ENCODE peak calls at places on chromosomes 12 and 14, in eight cellular contexts. B, P, Q, Z, K, C, I and Y are unnamed samples. For H3K4me1 and H3K9me3, the result is how much of the 10 kb centered on the place peaks cover.

GRCh38 chr12:130013771-130014484 is 110.1 kb upstream of the TMEM132D start:
- DNase-seq in B (peak), P (no peak), Q (peak), Z (no peak), K (no peak), C (peak), I (peak), Y (peak)

GRCh38 chr14:75274899-75275569 is 3.6 kb upstream of the FOS start:
- DNase-seq in B (no peak), P (no peak), Q (peak), Z (peak), K (no peak), C (peak), I (peak), Y (no peak)

GRCh38 chr12:124456133-124456651 is 111.2 kb downstream of the NCOR2 start:
- DNase-seq in B (no peak), P (no peak), Q (no peak), Z (no peak), K (no peak), C (no peak), I (no peak), Y (peak)

GRCh38 chr14:65255583-65256443 is 153.5 kb upstream of the MAX start:
- DNase-seq in B (no peak), P (no peak), Q (peak), Z (no peak), K (peak), C (peak), I (peak), Y (no peak)

GRCh38 chr12:122830517-122831214 is 4.6 kb upstream of the HIP1R start:
- DNase-seq in B (no peak), P (no peak), Q (no peak), Z (no peak), K (peak), C (peak), I (no peak), Y (no peak)

GRCh38 chr14:59199205-59199604 is 10.7 kb downstream of the DAAM1 start:
- DNase-seq in B (no peak), P (no peak), Q (no peak), Z (no peak), K (no peak), C (no peak), I (no peak), Y (no peak)

GRCh38 chr12:40903040-40903439 is 210.8 kb downstream of the CNTN1 start:
- DNase-seq in B (no peak), P (no peak), Q (no peak), Z (no peak), K (no peak), C (no peak), I (no peak), Y (no peak)

GRCh38 chr12:132558861-132559623 is 51.3 kb downstream of the LRCOL1 start:
- DNase-seq in B (no peak), P (no peak), Q (no peak), Z (no peak), K (no peak), C (peak), I (peak), Y (no peak)

GRCh38 chr14:52314521-52315354 is 626 bp downstream of the PTGER2 start:
- DNase-seq in B (peak), P (peak), Q (peak), Z (peak), K (no peak), C (no peak), I (peak), Y (peak)

DNA sequence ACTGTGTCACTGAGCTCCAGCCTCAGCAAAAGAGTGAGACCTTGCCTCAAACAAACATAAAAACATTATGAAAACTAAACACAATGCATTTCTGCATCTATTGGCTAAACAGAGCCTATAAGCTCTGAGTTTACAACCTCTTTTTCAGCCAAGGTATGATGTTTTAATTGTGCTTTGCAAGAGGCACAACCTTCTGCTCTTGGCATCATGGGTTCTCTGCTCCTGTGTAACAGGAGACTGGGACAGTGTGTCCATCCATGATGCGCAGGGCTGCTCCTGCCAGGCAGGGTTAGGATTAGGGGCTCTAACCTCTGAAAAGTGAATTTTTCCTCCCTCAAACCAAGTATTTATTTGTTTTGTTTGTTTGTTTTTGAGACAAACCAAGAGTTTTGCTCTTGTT is 5.0 kb upstream of the NFKBIA start:
- DNase-seq in B (no peak), P (no peak), Q (no peak), Z (no peak), K (no peak), C (no peak), I (no peak), Y (no peak)
- H3K4me1 ChIP-seq in B (under half), P (under half), Q (under half), Z (under half), K (under half), C (under half), I (under half), Y (under half)

DNA sequence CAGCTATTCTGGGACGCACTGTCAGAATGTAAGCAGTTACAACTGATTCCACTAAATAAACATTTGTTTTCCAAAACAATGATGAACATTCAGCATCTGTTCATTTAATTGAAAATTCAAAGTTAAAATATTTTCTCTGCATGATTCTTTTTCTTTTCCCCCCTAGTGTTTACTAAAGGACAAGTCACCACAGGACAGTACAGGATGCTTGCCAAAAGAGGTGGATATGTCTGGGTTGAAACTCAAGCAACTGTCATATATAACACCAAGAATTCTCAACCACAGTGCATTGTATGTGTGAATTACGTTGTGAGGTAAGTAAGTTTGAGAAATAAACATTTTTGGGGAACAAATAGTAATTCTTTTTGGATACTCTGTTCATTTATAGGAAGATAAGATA is 28.2 kb upstream of the SNAPC1 start:
- DNase-seq in B (no peak), P (no peak), Q (no peak), Z (no peak), K (no peak), C (no peak), I (no peak), Y (no peak)
- H3K9me3 ChIP-seq in B (under half), P (under half), Q (under half), Z (under half), K (under half), C (under half), I (under half), Y (under half)

GRCh38 chr12:47823422-47824086 is 3.9 kb upstream of the HDAC7 start:
- DNase-seq in B (no peak), P (no peak), Q (no peak), Z (no peak), K (no peak), C (no peak), I (no peak), Y (no peak)

GRCh38 chr12:47820631-47821345 is 1.1 kb upstream of the HDAC7 start:
- DNase-seq in B (peak), P (peak), Q (peak), Z (no peak), K (peak), C (peak), I (peak), Y (peak)

GRCh38 chr12:47821346-47821706 is 1.6 kb upstream of the HDAC7 start:
- DNase-seq in B (no peak), P (peak), Q (no peak), Z (no peak), K (no peak), C (no peak), I (no peak), Y (no peak)

GRCh38 chr12:47822863-47823262 is 3.2 kb upstream of the HDAC7 start:
- DNase-seq in B (no peak), P (no peak), Q (no peak), Z (no peak), K (no peak), C (no peak), I (no peak), Y (peak)

GRCh38 chr12:47822386-47822785 is 2.7 kb upstream of the HDAC7 start:
- DNase-seq in B (no peak), P (no peak), Q (no peak), Z (no peak), K (no peak), C (no peak), I (no peak), Y (peak)
- H3K4me1 ChIP-seq in B (under half), P (under half), Q (half or more), Z (half or more), K (half or more), C (under half), I (under half), Y (under half)

GRCh38 chr12:34295366-34296142 is 273.3 kb downstream of the ALG10 start:
- DNase-seq in B (no peak), P (no peak), Q (no peak), Z (no peak), K (peak), C (no peak), I (no peak), Y (no peak)
- H3K9me3 ChIP-seq in B (under half), P (under half), Q (under half), Z (under half), K (under half), C (half or more), I (half or more), Y (under half)

DNA sequence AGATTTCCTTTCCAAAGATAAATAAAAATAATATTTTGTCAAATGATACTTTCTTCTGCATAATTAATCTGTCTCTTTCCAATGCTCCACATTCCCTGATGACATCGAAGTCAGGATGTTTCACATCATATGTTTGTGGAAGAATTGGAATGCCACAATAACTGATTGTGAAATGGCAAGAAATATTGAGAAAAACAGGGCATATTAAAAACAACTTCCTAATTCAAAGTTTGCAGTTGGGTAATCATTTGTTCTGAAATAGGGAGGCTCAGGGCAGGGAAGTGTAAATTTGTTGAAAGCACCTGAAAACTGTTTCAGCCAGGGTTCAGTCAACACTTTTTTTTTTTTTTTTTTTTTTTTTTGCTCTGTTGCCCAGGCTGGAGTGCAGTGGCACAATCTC is 50.7 kb downstream of the BCAT1 start:
- DNase-seq in B (no peak), P (no peak), Q (no peak), Z (no peak), K (no peak), C (peak), I (no peak), Y (no peak)
- H3K4me1 ChIP-seq in B (under half), P (under half), Q (under half), Z (under half), K (under half), C (under half), I (under half), Y (under half)

DNA sequence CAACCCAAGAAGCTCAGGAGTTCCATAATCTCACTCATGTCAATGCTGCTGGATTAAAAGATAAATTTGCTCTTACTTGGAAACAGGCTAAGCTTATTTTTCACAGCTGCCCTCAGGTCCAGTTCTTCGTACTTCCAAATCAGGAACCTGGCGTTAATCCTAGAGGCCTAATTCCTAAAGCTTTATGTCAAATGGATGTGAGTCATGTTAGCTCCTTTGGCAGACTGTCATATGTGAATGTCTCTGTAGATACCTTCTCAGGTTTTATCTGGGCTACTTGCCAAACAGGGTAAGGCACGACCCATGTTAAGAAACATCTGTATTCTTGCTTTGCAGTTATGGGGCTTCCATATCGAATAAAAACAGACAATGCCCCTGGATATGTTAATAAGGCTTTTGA is 504.6 kb downstream of the ALG10 start:
- DNase-seq in B (no peak), P (no peak), Q (no peak), Z (no peak), K (no peak), C (peak), I (no peak), Y (no peak)
- H3K9me3 ChIP-seq in B (under half), P (under half), Q (under half), Z (under half), K (under half), C (under half), I (half or more), Y (under half)

GRCh38 chr14:94547151-94547680 is 14.0 kb upstream of the SERPINA4 start:
- DNase-seq in B (no peak), P (no peak), Q (no peak), Z (no peak), K (no peak), C (no peak), I (no peak), Y (no peak)
- H3K4me1 ChIP-seq in B (under half), P (under half), Q (under half), Z (under half), K (under half), C (under half), I (under half), Y (under half)

DNA sequence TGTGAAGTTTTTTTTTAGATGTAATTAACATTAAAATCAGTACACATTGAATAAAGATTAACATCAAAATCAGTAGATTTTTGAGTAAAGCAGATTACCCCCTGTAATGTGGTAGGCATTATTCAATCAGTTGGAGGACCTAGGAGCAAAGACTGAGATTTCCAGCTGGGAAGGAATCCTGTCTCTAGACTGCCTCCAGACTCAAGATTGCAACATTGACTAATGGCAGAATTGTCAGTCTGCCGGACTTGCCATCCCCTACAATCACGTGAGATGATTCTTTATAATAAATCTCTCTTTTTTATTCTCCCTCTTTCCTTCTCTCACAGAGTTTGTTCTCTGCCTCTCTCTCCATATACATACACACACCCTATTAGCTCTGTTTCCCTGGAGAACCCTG is 51.4 kb upstream of the SLC6A15 start:
- DNase-seq in B (peak), P (no peak), Q (no peak), Z (no peak), K (no peak), C (no peak), I (no peak), Y (no peak)
- H3K9me3 ChIP-seq in B (under half), P (under half), Q (under half), Z (under half), K (under half), C (under half), I (under half), Y (under half)